ENCODE peak calls at places on chromosome 4, in five cellular contexts. Q is right cardiac atrium, T is astrocyte of the spinal cord, B is choroid plexus epithelial cell, S is IMR-90. E is an unnamed sample.

GRCh38 chr4:148164529-148164928 is 277.7 kb downstream of the NR3C2 start:
- DNase-seq in Q (no peak), T (no peak), B (no peak), S (no peak), E (no peak)

GRCh38 chr4:133152801-133153526 is 3.9 kb downstream of the PCDH10 start:
- DNase-seq in Q (peak), T (peak), B (peak), S (no peak), E (no peak)

GRCh38 chr4:124783847-124784246 is 71.3 kb upstream of the ANKRD50 start:
- DNase-seq in Q (no peak), T (peak), B (peak), S (peak), E (no peak)

GRCh38 chr4:183430317-183430986 is 14.0 kb upstream of the CDKN2AIP start:
- DNase-seq in Q (peak), T (no peak), B (peak), S (no peak), E (no peak)

GRCh38 chr4:48173055-48173991 is 39.3 kb upstream of the TXK start:
- DNase-seq in Q (no peak), T (peak), B (peak), S (peak), E (peak)

GRCh38 chr4:146520894-146521542 is 722 bp downstream of the SLC10A7 start:
- DNase-seq in Q (peak), T (peak), B (peak), S (peak), E (peak)

GRCh38 chr4:1478766-1479355 is 72.6 kb upstream of the NKX1-1 start:
- DNase-seq in Q (no peak), T (no peak), B (no peak), S (no peak), E (no peak)

GRCh38 chr4:182913036-182913435 is 4.2 kb downstream of the DCTD start:
- DNase-seq in Q (no peak), T (no peak), B (no peak), S (no peak), E (no peak)

GRCh38 chr4:138267835-138268234 is 25.7 kb upstream of the SLC7A11 start:
- DNase-seq in Q (no peak), T (no peak), B (no peak), S (no peak), E (no peak)

GRCh38 chr4:189204616-189205015 is 736.1 kb upstream of the FRG1 start:
- DNase-seq in Q (no peak), T (no peak), B (no peak), S (no peak), E (no peak)

GRCh38 chr4:910366-911091 is 21.6 kb downstream of the GAK start:
- DNase-seq in Q (no peak), T (no peak), B (no peak), S (no peak), E (no peak)

GRCh38 chr4:42048394-42048793 is 58.1 kb downstream of the SLC30A9 start:
- DNase-seq in Q (no peak), T (peak), B (peak), S (peak), E (peak)

GRCh38 chr4:107631568-107631967 is 88.5 kb downstream of the PAPSS1 start:
- DNase-seq in Q (peak), T (no peak), B (no peak), S (no peak), E (peak)

GRCh38 chr4:1792832-1793495 is at the start of gene FGFR3:
- DNase-seq in Q (peak), T (no peak), B (no peak), S (no peak), E (no peak)

GRCh38 chr4:6332042-6332668 is 62.5 kb downstream of the WFS1 start:
- DNase-seq in Q (no peak), T (no peak), B (peak), S (peak), E (peak)

GRCh38 chr4:45324381-45325111 is 598.2 kb upstream of the GNPDA2 start:
- DNase-seq in Q (peak), T (no peak), B (no peak), S (no peak), E (no peak)

GRCh38 chr4:17013382-17014006 is 115.0 kb upstream of the LDB2 start:
- DNase-seq in Q (no peak), T (peak), B (peak), S (peak), E (peak)
- H3K4me3 ChIP-seq in Q (no peak), T (no peak), B (no peak), S (no peak), E (no peak)

DNA sequence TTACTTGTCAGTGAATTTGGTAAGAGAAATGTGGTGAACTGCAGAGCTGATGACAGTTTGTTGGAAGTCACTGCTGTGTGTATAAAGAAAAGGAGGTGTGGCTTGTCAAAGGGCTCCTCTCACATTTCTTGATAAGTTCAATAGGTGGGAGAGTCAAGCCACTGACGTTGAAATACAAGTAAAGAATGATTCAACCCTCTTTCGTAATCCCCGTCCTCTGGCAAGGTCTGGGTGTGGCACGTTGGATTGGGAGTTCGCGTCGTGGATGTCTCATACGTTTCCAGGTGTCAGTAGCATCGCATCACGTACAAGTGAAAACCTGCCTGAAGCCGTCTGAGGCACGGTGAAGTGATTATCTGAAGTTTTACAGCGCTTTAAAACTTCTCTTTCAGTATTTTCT is 76.4 kb downstream of the EGF start:
- DNase-seq in Q (no peak), T (no peak), B (peak), S (no peak), E (no peak)
- H3K4me3 ChIP-seq in Q (no peak), T (no peak), B (no peak), S (no peak), E (no peak)

GRCh38 chr4:78735697-78736096 is 40.5 kb upstream of the BMP2K start:
- DNase-seq in Q (no peak), T (no peak), B (no peak), S (no peak), E (no peak)

GRCh38 chr4:78734451-78735003 is 41.6 kb upstream of the BMP2K start:
- DNase-seq in Q (no peak), T (no peak), B (no peak), S (no peak), E (no peak)

GRCh38 chr4:78737951-78738350 is 38.2 kb upstream of the BMP2K start:
- DNase-seq in Q (no peak), T (no peak), B (no peak), S (no peak), E (no peak)

GRCh38 chr4:78732332-78733104 is 43.6 kb upstream of the BMP2K start:
- DNase-seq in Q (no peak), T (no peak), B (no peak), S (no peak), E (no peak)

GRCh38 chr4:78737020-78737419 is 39.1 kb upstream of the BMP2K start:
- DNase-seq in Q (no peak), T (no peak), B (no peak), S (no peak), E (no peak)
- H3K4me3 ChIP-seq in Q (no peak), T (no peak), B (no peak), S (no peak), E (no peak)

GRCh38 chr4:73620115-73620792 is at the start of gene RASSF6:
- DNase-seq in Q (no peak), T (no peak), B (peak), S (no peak), E (no peak)
- H3K4me3 ChIP-seq in Q (no peak), T (peak), B (peak), S (no peak), E (peak)

GRCh38 chr4:88230399-88230798 is 54.0 kb downstream of the PPM1K start:
- DNase-seq in Q (no peak), T (no peak), B (no peak), S (no peak), E (no peak)
- H3K4me3 ChIP-seq in Q (peak), T (no peak), B (no peak), S (no peak), E (no peak)

DNA sequence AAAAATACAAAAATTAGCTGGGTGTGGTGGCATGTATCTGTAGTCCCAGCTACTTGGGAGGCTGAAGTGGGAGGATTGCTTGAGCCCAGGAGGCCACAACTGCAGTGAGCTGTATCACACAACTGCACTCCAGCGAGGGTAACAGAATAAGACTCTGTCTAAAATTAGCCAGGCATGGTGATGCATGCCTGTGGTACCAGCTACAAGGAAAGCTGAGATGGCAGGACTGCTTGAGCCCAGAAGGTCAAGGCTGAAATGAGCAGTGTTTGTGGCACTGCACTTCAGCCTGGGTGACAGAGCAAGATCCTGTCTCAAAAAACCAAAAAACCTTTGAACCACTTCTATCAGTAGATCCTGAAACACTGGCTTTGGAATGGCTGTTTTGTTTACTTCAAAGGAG is 10.2 kb downstream of the GRSF1 start:
- DNase-seq in Q (no peak), T (no peak), B (no peak), S (no peak), E (no peak)
- H3K4me3 ChIP-seq in Q (no peak), T (no peak), B (no peak), S (no peak), E (no peak)

E was measured in fibroblast of the aortic adventitia.